ENCODE peak calls at places on chromosomes 2 and 18, in seven cellular contexts. K is HepG2, L is GM23248, M is mammary epithelial cell, H is HCT116, U is endothelial cell of umbilical vein, R is GM12878. O is an unnamed sample. For H3K9me3, the result is how much of the 10 kb centered on the place peaks cover.

GRCh38 chr18:3148930-3149535 is 70.7 kb downstream of the MYOM1 start:
- DNase-seq in H (no peak), R (no peak), U (peak), M (peak), K (no peak), L (peak), O (no peak)

GRCh38 chr2:240820607-240821428 is 799 bp upstream of the KIF1A start:
- DNase-seq in H (no peak), R (no peak), M (no peak), K (no peak), L (no peak), U (no peak), O (peak)

GRCh38 chr2:60958800-60959199 is 58.7 kb upstream of the PEX13 start:
- DNase-seq in R (no peak), M (peak), H (no peak), K (no peak), L (peak), U (peak), O (no peak)

GRCh38 chr2:221969087-221969829 is 329.5 kb downstream of the PAX3 start:
- DNase-seq in H (peak), K (peak), R (no peak), M (peak), L (peak), U (peak), O (peak)

GRCh38 chr2:109463891-109464290 is 149.9 kb downstream of the SEPTIN10 start:
- DNase-seq in M (no peak), H (no peak), U (no peak), R (no peak), K (no peak), L (no peak), O (no peak)

GRCh38 chr2:27518782-27519113 is 22.1 kb downstream of the GCKR start:
- DNase-seq in M (no peak), L (no peak), H (no peak), U (no peak), R (no peak), K (no peak), O (no peak)

GRCh38 chr2:113700186-113700841 is 56.1 kb downstream of the SLC35F5 start:
- DNase-seq in H (no peak), L (peak), M (no peak), R (peak), U (no peak), K (peak), O (no peak)

GRCh38 chr18:10169064-10169562 is 255.3 kb downstream of the VAPA start:
- DNase-seq in M (peak), L (peak), U (peak), H (no peak), R (no peak), K (no peak), O (no peak)

GRCh38 chr2:156394033-156394741 is 42.0 kb upstream of the GPD2 start:
- DNase-seq in K (no peak), H (no peak), U (no peak), R (no peak), M (no peak), L (no peak), O (no peak)

GRCh38 chr2:31362581-31362980 is 52.0 kb downstream of the XDH start:
- DNase-seq in H (no peak), U (no peak), L (no peak), K (no peak), R (no peak), M (no peak), O (no peak)

GRCh38 chr2:180555391-180555965 is 424.9 kb upstream of the UBE2E3 start:
- DNase-seq in H (no peak), R (no peak), M (no peak), U (no peak), K (no peak), L (no peak), O (no peak)

GRCh38 chr18:34764451-34764850 is 54.4 kb downstream of the DTNA start:
- DNase-seq in U (no peak), M (no peak), R (no peak), H (no peak), L (no peak), K (no peak), O (no peak)

GRCh38 chr2:215435261-215435808 is 533 bp downstream of the FN1 start:
- DNase-seq in U (peak), L (peak), K (no peak), M (no peak), R (no peak), H (no peak), O (peak)

GRCh38 chr18:36895606-36896005 is 66.7 kb downstream of the KIAA1328 start:
- DNase-seq in K (no peak), R (no peak), U (no peak), L (no peak), M (no peak), H (no peak), O (no peak)

GRCh38 chr18:23675896-23676295 is 13.2 kb upstream of the ANKRD29 start:
- DNase-seq in U (no peak), M (no peak), L (no peak), H (no peak), R (no peak), K (no peak), O (no peak)

GRCh38 chr2:7023542-7023941 is 106.3 kb downstream of the RNF144A start:
- DNase-seq in L (peak), H (no peak), K (no peak), M (no peak), R (no peak), U (no peak), O (no peak)

GRCh38 chr18:44693030-44693784 is 12.5 kb downstream of the SETBP1 start:
- DNase-seq in H (no peak), R (no peak), K (no peak), M (peak), L (peak), U (no peak), O (no peak)

GRCh38 chr2:224982226-224982625 is 60.0 kb downstream of the DOCK10 start:
- DNase-seq in L (no peak), M (no peak), H (no peak), R (no peak), U (no peak), K (no peak), O (no peak)

GRCh38 chr2:161418715-161419337 is 2.7 kb downstream of the TBR1 start:
- DNase-seq in K (no peak), R (no peak), L (peak), U (no peak), H (no peak), M (no peak), O (peak)
- TF ChIP-seq EZH2 in K (peak), R (no peak), L (no peak), U (peak), H (no peak), M (peak), O (peak)

GRCh38 chr2:20080415-20080814 is 29.0 kb upstream of the LAPTM4A start:
- DNase-seq in H (no peak), L (no peak), K (no peak), R (no peak), U (no peak), M (no peak), O (peak)
- H3K27ac ChIP-seq in H (no peak), L (no peak), K (no peak), R (no peak), U (no peak), M (no peak), O (peak)

GRCh38 chr18:1177232-1177631 is 272.6 kb downstream of the ADCYAP1 start:
- DNase-seq in K (no peak), U (no peak), H (no peak), L (no peak), M (no peak), R (no peak), O (no peak)
- H3K9me3 ChIP-seq in K (under half), U (under half), H (under half), L (under half), M (under half), R (under half), O (under half)

DNA sequence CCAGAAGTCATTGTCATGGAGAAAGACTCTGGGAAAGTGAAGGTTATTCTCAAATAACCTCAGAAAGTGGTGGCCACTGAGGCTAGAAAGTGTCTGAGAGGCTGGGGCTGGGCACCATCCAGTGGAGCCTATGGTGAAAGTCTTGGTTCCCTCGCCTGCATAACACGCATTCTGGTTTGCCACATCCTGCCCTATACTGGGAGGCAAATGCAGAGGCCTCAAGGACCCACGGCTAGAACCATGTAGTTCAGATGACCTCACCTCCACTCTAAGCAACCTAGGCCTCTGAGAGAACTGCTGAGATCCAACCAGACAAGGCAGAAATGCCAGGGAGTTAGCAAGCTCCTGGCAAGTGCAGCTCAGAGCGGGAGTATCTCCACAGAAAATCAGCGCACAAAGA is 5.1 kb downstream of the ITGB6 start:
- DNase-seq in U (no peak), L (no peak), M (no peak), H (no peak), K (no peak), R (no peak), O (no peak)
- TF ChIP-seq EZH2 in U (no peak), L (no peak), M (no peak), H (no peak), K (no peak), R (no peak), O (no peak)

DNA sequence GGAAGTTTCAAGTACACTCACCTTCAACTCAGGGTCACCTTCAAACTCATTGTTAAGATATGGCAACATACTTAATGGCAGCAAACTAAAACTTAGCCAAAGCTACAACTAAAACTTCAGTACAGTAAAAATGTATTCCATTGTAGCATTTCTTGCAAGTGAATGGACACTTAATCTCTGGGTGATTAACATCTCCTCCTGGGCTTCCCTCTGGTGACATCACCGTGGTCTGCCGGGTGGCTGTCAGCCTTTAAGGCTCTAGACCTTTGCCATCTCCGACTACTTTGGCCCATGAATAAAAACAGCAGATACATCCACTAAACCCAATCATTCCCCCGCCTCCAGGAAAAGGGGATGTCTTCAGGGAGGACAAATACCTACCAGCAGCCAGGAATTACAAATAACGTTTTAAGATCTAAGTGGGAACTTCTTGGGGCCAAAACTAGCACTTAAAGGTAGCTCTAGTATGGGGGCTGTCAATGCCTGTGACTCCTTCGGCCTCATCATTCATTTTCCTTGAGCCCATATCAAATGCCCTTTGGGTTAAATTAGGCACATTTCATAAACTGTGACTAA is 1.2 kb downstream of the TFCP2L1 start:
- DNase-seq in H (no peak), K (no peak), M (peak), R (no peak), U (no peak), L (peak), O (no peak)
- H3K27ac ChIP-seq in H (no peak), K (no peak), M (peak), R (no peak), U (no peak), L (no peak), O (no peak)

DNA sequence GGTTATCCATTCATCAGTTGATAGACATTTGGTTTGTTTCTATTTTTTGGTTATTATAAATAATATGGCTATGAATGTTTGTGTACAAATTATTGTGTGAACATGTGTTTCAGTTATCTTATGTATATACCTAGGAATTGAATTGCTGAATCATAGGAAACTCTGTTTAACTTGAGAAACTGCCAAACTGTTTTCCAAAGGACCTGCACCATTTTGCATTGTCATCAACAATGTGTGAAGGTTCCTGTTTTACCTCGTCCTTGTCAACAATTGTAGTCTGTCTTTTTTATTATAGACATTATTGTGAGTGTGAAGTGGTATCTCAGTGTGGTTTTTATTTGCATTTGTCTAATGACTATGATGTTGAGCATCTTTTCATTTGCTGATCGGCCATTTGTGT is 17.1 kb downstream of the PDK1 start:
- DNase-seq in H (no peak), R (no peak), M (no peak), K (no peak), U (peak), L (peak), O (no peak)
- H3K9me3 ChIP-seq in H (under half), R (under half), M (under half), K (under half), U (under half), L (under half), O (under half)

DNA sequence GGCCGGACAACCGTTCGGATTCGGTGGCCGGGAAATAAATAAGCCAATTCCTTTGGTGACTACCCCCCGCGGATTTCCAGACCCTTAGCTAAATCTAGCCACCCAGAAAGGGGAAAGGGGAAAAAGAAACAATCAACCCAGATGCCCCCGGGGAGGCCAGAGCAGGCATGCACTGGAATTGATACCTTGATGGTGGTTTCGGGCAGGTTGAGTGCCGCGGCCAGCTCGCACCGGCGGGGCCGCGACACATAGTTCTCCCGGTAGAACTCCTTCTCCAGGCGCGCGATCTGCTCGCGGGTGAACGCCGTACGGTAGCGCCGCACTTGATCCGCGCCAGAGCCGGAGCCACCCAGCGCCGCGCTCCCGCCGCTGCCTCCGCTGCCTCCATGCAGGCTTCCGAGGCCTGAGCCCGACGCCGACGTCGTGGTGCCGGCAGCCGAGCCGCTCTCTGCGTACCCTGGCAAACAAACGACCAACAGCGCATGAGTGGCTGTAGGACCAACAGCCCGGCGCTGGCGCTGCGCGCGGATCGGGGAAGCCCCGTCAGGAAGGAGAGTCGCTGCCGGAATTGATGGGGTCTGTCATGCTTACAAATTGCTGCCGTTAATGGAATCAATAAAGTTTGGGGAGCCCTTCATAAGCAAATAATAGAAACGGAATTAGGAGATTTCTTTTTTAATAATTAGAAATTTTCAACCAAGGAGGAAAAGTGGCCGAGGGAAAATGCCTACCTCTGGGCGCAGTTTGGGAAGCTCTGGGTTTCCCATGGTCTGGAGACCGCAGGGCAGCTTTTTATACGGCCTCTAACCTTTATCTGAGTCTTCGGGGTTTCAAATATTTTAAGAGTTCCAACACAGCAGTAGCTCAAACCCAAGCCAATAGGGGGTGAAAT is 1.5 kb downstream of the EVX2 start:
- DNase-seq in R (no peak), U (no peak), L (no peak), H (no peak), K (no peak), M (no peak), O (peak)
- TF ChIP-seq EZH2 in R (no peak), U (peak), L (peak), H (no peak), K (no peak), M (peak), O (peak)

GRCh38 chr2:88680916-88681315 is 10.6 kb upstream of the RPIA start:
- DNase-seq in L (no peak), R (no peak), H (no peak), K (peak), U (no peak), M (no peak), O (no peak)
- H3K27ac ChIP-seq in L (no peak), R (no peak), H (no peak), K (peak), U (no peak), M (no peak), O (no peak)

O was measured in neural progenitor cell.